ENCODE peak calls at places on chromosome 6, in ten cellular contexts. One of them, this sample, is unnamed.

GRCh38 chr6:64084201-64084663 is 448.6 kb downstream of the PHF3 start:
- DNase-seq in activated T-helper 2 cell treated with anti-CD3 and anti-CD28 coated beads, Interferon-gamma antibody, Interleukin-2, Interleukin-4, amounts not matched to agents 10 μg/mL and 5 μg/mL and 100 μg/mL, durations not matched to agents 14 hours and 24 hours and 36 hours: no peak
- DNase-seq in epithelial cell of esophagus: peak
- DNase-seq in H54: no peak
- DNase-seq in A549: peak
- DNase-seq in kidney epithelial cell: no peak
- DNase-seq in SW480: no peak
- DNase-seq in activated effector memory CD4-positive, alpha-beta T cell treated with anti-CD3 and anti-CD28 coated beads, Interleukin-2, amount 50 U/mL, for 16 hours: no peak
- DNase-seq in right atrium auricular region: no peak
- DNase-seq in Karpas-422: no peak
- DNase-seq in this sample: peak

GRCh38 chr6:36840471-36841461 is 1.5 kb upstream of the CPNE5 start:
- DNase-seq in activated T-helper 2 cell treated with anti-CD3 and anti-CD28 coated beads, Interferon-gamma antibody, Interleukin-2, Interleukin-4, amounts not matched to agents 10 μg/mL and 5 μg/mL and 100 μg/mL, durations not matched to agents 14 hours and 24 hours and 36 hours: no peak
- DNase-seq in kidney epithelial cell: no peak
- DNase-seq in right atrium auricular region: no peak
- DNase-seq in H54: no peak
- DNase-seq in epithelial cell of esophagus: peak
- DNase-seq in SW480: no peak
- DNase-seq in activated effector memory CD4-positive, alpha-beta T cell treated with anti-CD3 and anti-CD28 coated beads, Interleukin-2, amount 50 U/mL, for 16 hours: peak
- DNase-seq in Karpas-422: no peak
- DNase-seq in A549: no peak
- DNase-seq in this sample: no peak

GRCh38 chr6:31180500-31180899 is 10.0 kb upstream of the POU5F1 start:
- DNase-seq in H54: peak
- DNase-seq in A549: no peak
- DNase-seq in activated effector memory CD4-positive, alpha-beta T cell treated with anti-CD3 and anti-CD28 coated beads, Interleukin-2, amount 50 U/mL, for 16 hours: peak
- DNase-seq in kidney epithelial cell: no peak
- DNase-seq in SW480: no peak
- DNase-seq in epithelial cell of esophagus: peak
- DNase-seq in Karpas-422: no peak
- DNase-seq in activated T-helper 2 cell treated with anti-CD3 and anti-CD28 coated beads, Interferon-gamma antibody, Interleukin-2, Interleukin-4, amounts not matched to agents 10 μg/mL and 5 μg/mL and 100 μg/mL, durations not matched to agents 14 hours and 24 hours and 36 hours: no peak
- DNase-seq in right atrium auricular region: no peak
- DNase-seq in this sample: no peak

GRCh38 chr6:141464490-141464889 is 668.2 kb upstream of the GJE1 start:
- DNase-seq in epithelial cell of esophagus: peak
- DNase-seq in activated T-helper 2 cell treated with anti-CD3 and anti-CD28 coated beads, Interferon-gamma antibody, Interleukin-2, Interleukin-4, amounts not matched to agents 10 μg/mL and 5 μg/mL and 100 μg/mL, durations not matched to agents 14 hours and 24 hours and 36 hours: no peak
- DNase-seq in A549: peak
- DNase-seq in H54: no peak
- DNase-seq in kidney epithelial cell: peak
- DNase-seq in activated effector memory CD4-positive, alpha-beta T cell treated with anti-CD3 and anti-CD28 coated beads, Interleukin-2, amount 50 U/mL, for 16 hours: no peak
- DNase-seq in SW480: peak
- DNase-seq in Karpas-422: no peak
- DNase-seq in right atrium auricular region: no peak
- DNase-seq in this sample: no peak

GRCh38 chr6:5214570-5215052 is 46.1 kb downstream of the LYRM4 start:
- DNase-seq in activated effector memory CD4-positive, alpha-beta T cell treated with anti-CD3 and anti-CD28 coated beads, Interleukin-2, amount 50 U/mL, for 16 hours: peak
- DNase-seq in right atrium auricular region: no peak
- DNase-seq in H54: peak
- DNase-seq in SW480: no peak
- DNase-seq in Karpas-422: peak
- DNase-seq in A549: peak
- DNase-seq in activated T-helper 2 cell treated with anti-CD3 and anti-CD28 coated beads, Interferon-gamma antibody, Interleukin-2, Interleukin-4, amounts not matched to agents 10 μg/mL and 5 μg/mL and 100 μg/mL, durations not matched to agents 14 hours and 24 hours and 36 hours: no peak
- DNase-seq in epithelial cell of esophagus: peak
- DNase-seq in kidney epithelial cell: no peak
- DNase-seq in this sample: no peak

GRCh38 chr6:136795996-136796395 is 3.7 kb upstream of the MAP3K5 start:
- DNase-seq in activated effector memory CD4-positive, alpha-beta T cell treated with anti-CD3 and anti-CD28 coated beads, Interleukin-2, amount 50 U/mL, for 16 hours: no peak
- DNase-seq in kidney epithelial cell: no peak
- DNase-seq in epithelial cell of esophagus: no peak
- DNase-seq in A549: no peak
- DNase-seq in Karpas-422: no peak
- DNase-seq in H54: no peak
- DNase-seq in right atrium auricular region: no peak
- DNase-seq in activated T-helper 2 cell treated with anti-CD3 and anti-CD28 coated beads, Interferon-gamma antibody, Interleukin-2, Interleukin-4, amounts not matched to agents 10 μg/mL and 5 μg/mL and 100 μg/mL, durations not matched to agents 14 hours and 24 hours and 36 hours: no peak
- DNase-seq in SW480: no peak
- DNase-seq in this sample: no peak

GRCh38 chr6:153001767-153002612 is 519 bp downstream of the MTRF1L start:
- DNase-seq in activated T-helper 2 cell treated with anti-CD3 and anti-CD28 coated beads, Interferon-gamma antibody, Interleukin-2, Interleukin-4, amounts not matched to agents 10 μg/mL and 5 μg/mL and 100 μg/mL, durations not matched to agents 14 hours and 24 hours and 36 hours: no peak
- DNase-seq in Karpas-422: peak
- DNase-seq in H54: no peak
- DNase-seq in A549: no peak
- DNase-seq in kidney epithelial cell: no peak
- DNase-seq in epithelial cell of esophagus: peak
- DNase-seq in right atrium auricular region: no peak
- DNase-seq in activated effector memory CD4-positive, alpha-beta T cell treated with anti-CD3 and anti-CD28 coated beads, Interleukin-2, amount 50 U/mL, for 16 hours: peak
- DNase-seq in SW480: no peak
- DNase-seq in this sample: peak

GRCh38 chr6:15074806-15075205 is 171.1 kb upstream of the JARID2 start:
- DNase-seq in kidney epithelial cell: no peak
- DNase-seq in SW480: no peak
- DNase-seq in A549: no peak
- DNase-seq in Karpas-422: no peak
- DNase-seq in right atrium auricular region: no peak
- DNase-seq in epithelial cell of esophagus: no peak
- DNase-seq in activated effector memory CD4-positive, alpha-beta T cell treated with anti-CD3 and anti-CD28 coated beads, Interleukin-2, amount 50 U/mL, for 16 hours: no peak
- DNase-seq in activated T-helper 2 cell treated with anti-CD3 and anti-CD28 coated beads, Interferon-gamma antibody, Interleukin-2, Interleukin-4, amounts not matched to agents 10 μg/mL and 5 μg/mL and 100 μg/mL, durations not matched to agents 14 hours and 24 hours and 36 hours: no peak
- DNase-seq in H54: no peak
- DNase-seq in this sample: no peak

GRCh38 chr6:168333039-168333438 is 13.5 kb upstream of the DACT2 start:
- DNase-seq in A549: peak
- DNase-seq in activated effector memory CD4-positive, alpha-beta T cell treated with anti-CD3 and anti-CD28 coated beads, Interleukin-2, amount 50 U/mL, for 16 hours: no peak
- DNase-seq in activated T-helper 2 cell treated with anti-CD3 and anti-CD28 coated beads, Interferon-gamma antibody, Interleukin-2, Interleukin-4, amounts not matched to agents 10 μg/mL and 5 μg/mL and 100 μg/mL, durations not matched to agents 14 hours and 24 hours and 36 hours: no peak
- DNase-seq in Karpas-422: peak
- DNase-seq in H54: peak
- DNase-seq in SW480: peak
- DNase-seq in kidney epithelial cell: no peak
- DNase-seq in epithelial cell of esophagus: no peak
- DNase-seq in right atrium auricular region: no peak
- DNase-seq in this sample: peak

This sample was measured in LoVo.